ENCODE peak calls at places on chromosomes 12 and 14, in four cellular contexts. H is PC-3, W is fibroblast of lung, D is endodermal cell. C is an unnamed sample.

GRCh38 chr12:57611116-57611809 is at the start of gene ARHGEF25:
- DNase-seq in D (peak; percentile 89), H (peak; percentile 35), W (peak; percentile 66), C (peak; percentile 77)

GRCh38 chr12:22740656-22741350 is 115.8 kb downstream of the ETNK1 start:
- DNase-seq in H (no peak), D (no peak), W (no peak), C (no peak)

GRCh38 chr12:66633676-66634075 is 45.2 kb downstream of the GRIP1 start:
- DNase-seq in W (peak; percentile 25), D (no peak), H (peak; percentile 86), C (no peak)

GRCh38 chr12:4109826-4110225 is 163.7 kb upstream of the CCND2 start:
- DNase-seq in W (no peak), D (no peak), H (no peak), C (no peak)

GRCh38 chr14:50961606-50962259 is 17.4 kb upstream of the PYGL start:
- DNase-seq in W (peak; percentile 98), D (no peak), H (peak; percentile 98), C (peak; percentile 81)

GRCh38 chr12:88725592-88726143 is 145.4 kb upstream of the KITLG start:
- DNase-seq in D (no peak), W (no peak), H (no peak), C (no peak)

GRCh38 chr14:23577004-23577681 is 1.4 kb downstream of the JPH4 start:
- DNase-seq in D (peak; percentile 75), W (no peak), H (no peak), C (peak; percentile 42)

GRCh38 chr12:30000401-30000800 is 216.7 kb upstream of the TMTC1 start:
- DNase-seq in D (no peak), W (peak; percentile 36), H (no peak), C (no peak)

GRCh38 chr12:57237952-57238853 is 8.7 kb downstream of the SHMT2 start:
- DNase-seq in W (peak; percentile 23), D (peak; percentile 88), H (no peak), C (peak; percentile 58)

GRCh38 chr12:77845831-77846230 is 15.1 kb downstream of the NAV3 start:
- DNase-seq in W (peak; percentile 43), D (no peak), H (peak; percentile 86), C (peak; percentile 53)

GRCh38 chr12:31589896-31590729 is 823 bp downstream of the DENND5B start:
- DNase-seq in H (peak; percentile 49), D (peak; percentile 92), W (peak; percentile 65), C (peak; percentile 84)

GRCh38 chr12:100827901-100828520 is 33.4 kb downstream of the ANO4 start:
- DNase-seq in W (peak; percentile 61), D (peak; percentile 61), H (peak; percentile 63), C (peak; percentile 72)

GRCh38 chr12:45220366-45220931 is 4.6 kb downstream of the ANO6 start:
- DNase-seq in H (peak; percentile 62), D (no peak), W (no peak), C (no peak)

GRCh38 chr12:6230321-6231110 is 30.3 kb downstream of the CD9 start:
- DNase-seq in W (peak; percentile 45), H (peak; percentile 47), D (no peak), C (peak; percentile 64)

GRCh38 chr12:67853204-67853603 is 136.0 kb upstream of the IFNG-AS1 start:
- DNase-seq in W (peak; percentile 60), H (no peak), D (no peak), C (peak; percentile 75)

GRCh38 chr14:102738373-102739189 is 38.7 kb upstream of the TRAF3 start:
- DNase-seq in W (no peak), H (no peak), D (no peak), C (no peak)

GRCh38 chr14:90607141-90607540 is 209.1 kb downstream of the TTC7B start:
- DNase-seq in H (no peak), W (no peak), D (no peak), C (no peak)
- H3K9me3 ChIP-seq in H (no peaks in the 10 kb centered on the region), W (no peaks in the 10 kb centered on the region), D (no peaks in the 10 kb centered on the region), C (no peaks in the 10 kb centered on the region)

GRCh38 chr12:47409310-47409709 is 296.5 kb downstream of the RPAP3 start:
- DNase-seq in D (no peak), W (no peak), H (no peak), C (no peak)
- H3K9ac ChIP-seq in D (no peak overlapping the region), W (no peak overlapping the region), H (no peak overlapping the region), C (no peak overlapping the region)

DNA sequence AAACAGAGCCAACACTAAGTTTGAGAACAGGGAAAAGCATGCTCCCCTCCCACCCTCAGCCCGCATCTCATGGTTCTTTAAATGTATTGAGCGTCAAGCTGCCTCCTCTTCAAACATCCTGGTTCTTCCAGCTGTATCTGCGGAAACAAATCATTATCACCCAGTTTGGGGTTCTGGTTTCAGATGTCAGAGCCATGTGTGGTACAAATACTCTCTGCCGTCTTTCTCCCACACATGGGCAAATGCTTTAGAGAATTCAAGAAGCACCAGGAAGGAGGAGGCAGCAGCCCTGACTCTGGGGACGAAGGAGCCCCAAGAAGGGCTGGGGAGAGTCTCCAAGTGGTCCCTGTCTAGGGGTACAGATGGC is 29.2 kb downstream of the JDP2 start:
- DNase-seq in W (no peak), H (no peak), D (no peak), C (no peak)
- H3K9me3 ChIP-seq in W (no peaks in the 10 kb centered on the region), H (no peaks in the 10 kb centered on the region), D (no peaks in the 10 kb centered on the region), C (no peaks in the 10 kb centered on the region)

GRCh38 chr14:26200675-26201074 is 397.2 kb downstream of the NOVA1 start:
- DNase-seq in H (peak; percentile 73), W (peak; percentile 9), D (no peak), C (peak; percentile 71)
- H3K9ac ChIP-seq in H (peak overlapping the region; percentile 23), W (no peak overlapping the region), D (no peak overlapping the region), C (no peak overlapping the region)

DNA sequence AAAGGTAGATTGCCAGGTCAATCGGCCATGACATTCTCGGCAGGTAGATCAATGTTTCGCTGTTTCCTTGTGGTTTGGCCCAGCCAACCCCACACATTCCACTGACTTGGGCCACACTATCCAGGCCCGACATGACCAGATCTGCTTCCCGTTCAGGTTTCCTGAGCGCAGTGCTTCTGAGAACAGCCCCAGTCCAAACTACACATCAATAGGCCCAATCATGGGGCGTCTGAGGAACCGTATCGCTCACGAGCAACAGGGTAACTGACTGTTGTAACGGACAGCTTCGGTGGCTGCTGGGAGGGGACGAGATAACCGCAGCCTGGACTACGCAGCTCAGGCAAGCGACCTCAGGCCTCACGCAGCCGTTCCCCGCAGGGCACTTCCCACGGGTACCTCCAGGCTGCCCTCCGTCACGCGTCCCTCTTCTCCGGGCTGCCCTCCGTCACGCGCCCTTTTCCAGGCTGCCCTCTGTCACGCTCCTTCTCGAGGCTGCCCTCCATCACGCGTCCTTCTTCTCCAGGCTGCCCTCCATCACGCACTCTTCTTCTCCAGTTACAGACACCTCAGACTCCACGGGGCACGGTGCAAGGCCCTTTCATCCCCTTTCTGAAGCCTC is 14.7 kb downstream of the ZNF605 start:
- DNase-seq in W (no peak), H (no peak), D (no peak), C (no peak)
- H3K9me3 ChIP-seq in W (peaks cover 9% of the 10 kb centered on the region), H (peaks cover 14% of the 10 kb centered on the region), D (peaks cover 78% of the 10 kb centered on the region), C (peaks cover 2% of the 10 kb centered on the region)

DNA sequence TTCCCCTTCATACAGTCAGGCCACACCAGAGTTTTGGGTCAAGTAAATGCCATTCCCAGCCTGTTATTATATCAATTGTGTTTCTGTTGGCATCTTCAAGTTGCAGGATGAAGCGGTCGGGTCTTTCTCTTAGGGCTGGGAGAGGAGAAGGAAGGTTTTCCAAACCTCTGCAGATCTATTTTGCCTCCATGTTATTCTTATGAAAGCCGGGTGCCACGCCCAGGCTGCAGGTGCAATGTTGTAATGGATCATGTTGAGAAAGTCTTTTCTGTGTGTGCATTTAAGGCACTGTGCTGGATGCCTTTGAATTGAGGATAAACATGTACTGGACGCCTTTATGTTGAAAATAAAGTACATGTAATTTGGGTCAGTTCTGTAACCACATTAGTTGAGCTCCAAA is 164.4 kb upstream of the HIF1A start:
- DNase-seq in D (no peak), W (no peak), H (no peak), C (no peak)
- H3K9ac ChIP-seq in D (no peak overlapping the region), W (no peak overlapping the region), H (no peak overlapping the region), C (no peak overlapping the region)

DNA sequence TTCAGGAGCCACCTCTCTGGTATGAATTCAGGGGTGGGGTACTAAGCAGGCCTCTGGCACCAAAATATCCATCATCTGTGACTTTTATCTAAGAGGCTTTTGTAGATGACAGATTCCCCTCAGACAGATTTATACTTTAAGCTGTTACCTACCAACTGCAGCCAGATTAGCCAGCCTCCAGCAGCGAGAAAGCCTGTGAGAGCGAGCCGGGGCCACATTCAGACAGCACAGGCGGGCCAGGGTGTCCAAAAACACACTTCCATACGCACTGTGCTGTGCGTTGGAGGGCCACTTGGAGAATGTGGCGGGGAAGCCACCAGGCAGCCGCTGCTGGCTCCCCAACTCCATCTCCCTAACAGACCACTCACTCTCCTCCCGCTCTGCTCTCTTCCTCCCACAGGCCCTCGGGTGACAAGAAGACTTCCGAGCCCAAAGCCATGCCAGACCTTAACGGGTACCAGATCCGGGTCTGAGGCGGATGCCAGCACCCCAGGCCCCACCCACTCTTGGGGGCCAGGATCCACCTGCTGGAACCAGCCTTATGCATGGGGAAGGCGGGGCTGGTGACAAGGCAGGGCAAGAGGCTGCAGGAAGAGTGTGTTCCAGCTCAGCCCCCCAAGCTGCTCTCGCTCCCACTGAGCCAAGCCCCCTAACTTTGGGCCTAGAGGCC is 17.4 kb downstream of the VASH1 start:
- DNase-seq in D (peak; percentile 43), W (no peak), H (no peak), C (no peak)
- H3K9me3 ChIP-seq in D (no peaks in the 10 kb centered on the region), W (no peaks in the 10 kb centered on the region), H (no peaks in the 10 kb centered on the region), C (no peaks in the 10 kb centered on the region)

GRCh38 chr12:70267550-70267949 is 24.3 kb downstream of the CNOT2 start:
- DNase-seq in H (no peak), W (peak; percentile 81), D (no peak), C (peak; percentile 26)

GRCh38 chr12:70271025-70271424 is 27.8 kb downstream of the CNOT2 start:
- DNase-seq in W (no peak), H (no peak), D (no peak), C (no peak)

GRCh38 chr12:70272510-70272909 is 29.3 kb downstream of the CNOT2 start:
- DNase-seq in D (no peak), W (no peak), H (no peak), C (no peak)

GRCh38 chr12:70270108-70270507 is 26.9 kb downstream of the CNOT2 start:
- DNase-seq in D (no peak), W (no peak), H (no peak), C (no peak)

DNA sequence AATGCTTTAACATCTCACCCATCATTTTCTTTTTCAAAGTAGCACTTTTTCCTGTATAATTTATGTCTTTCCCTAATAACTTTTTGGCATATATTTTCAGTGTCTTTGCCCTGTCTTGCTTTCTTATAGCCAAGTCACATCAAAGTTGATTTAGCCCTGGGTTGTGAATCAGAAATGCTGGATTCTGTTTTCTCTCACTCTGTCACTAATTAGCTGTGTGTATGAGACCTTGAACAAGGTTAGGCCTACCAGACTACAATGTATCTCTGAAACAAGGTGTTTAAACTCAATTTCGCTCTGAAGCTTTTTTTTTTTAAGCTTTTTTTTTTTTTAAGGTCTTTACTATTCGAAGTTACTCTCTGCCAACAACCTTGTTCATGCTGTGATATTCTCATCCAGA is 25.7 kb downstream of the CNOT2 start:
- DNase-seq in H (no peak), W (no peak), D (no peak), C (no peak)
- H3K9ac ChIP-seq in H (no peak overlapping the region), W (no peak overlapping the region), D (no peak overlapping the region), C (no peak overlapping the region)